ENCODE peak calls at places on chromosome 4, in four cellular contexts. N is lower lobe of right lung; W is naive thymus-derived CD4-positive, alpha-beta T cell; S is pancreas. M is an unnamed sample.
A peak's percentile ranks its signal among the peaks of the same experiment; 100 is the strongest.

GRCh38 chr4:26463386-26463785 is 26.9 kb downstream of the CCKAR start:
- DNase-seq in S (no peak), W (no peak), N (no peak), M (no peak)

GRCh38 chr4:2672700-2673099 is 83.4 kb downstream of the TNIP2 start:
- DNase-seq in N (no peak), W (no peak), S (no peak), M (no peak)

GRCh38 chr4:59818656-59819055 is 1381.5 kb upstream of the ADGRL3 start:
- DNase-seq in N (no peak), W (peak; percentile 3), S (no peak), M (no peak)

GRCh38 chr4:143402776-143403550 is 66.3 kb downstream of the GAB1 start:
- DNase-seq in N (no peak), S (no peak), W (no peak), M (no peak)

GRCh38 chr4:34202154-34202553 is 2042.2 kb downstream of the ARAP2 start:
- DNase-seq in N (no peak), W (no peak), S (no peak), M (no peak)

GRCh38 chr4:183469327-183469726 is 24.9 kb downstream of the CDKN2AIP start:
- DNase-seq in S (no peak), N (no peak), W (no peak), M (no peak)

GRCh38 chr4:123699823-123700822 is 303.5 kb downstream of the SPRY1 start:
- DNase-seq in N (no peak), W (no peak), S (no peak), M (no peak)

GRCh38 chr4:3073158-3074077 is 920 bp downstream of the HTT-AS start:
- DNase-seq in S (peak; percentile 80), W (peak; percentile 4), N (peak; percentile 56), M (no peak)

GRCh38 chr4:7295917-7296660 is 103.8 kb downstream of the SORCS2 start:
- DNase-seq in W (no peak), S (no peak), N (no peak), M (no peak)

GRCh38 chr4:76558391-76559235 is 123.6 kb downstream of the SHROOM3 start:
- DNase-seq in W (no peak), S (no peak), N (no peak), M (no peak)

GRCh38 chr4:128450326-128451120 is 162.9 kb upstream of the PGRMC2 start:
- DNase-seq in S (no peak), N (no peak), W (no peak), M (no peak)

GRCh38 chr4:102281171-102281842 is 64.0 kb downstream of the SLC39A8 start:
- DNase-seq in S (no peak), N (no peak), W (no peak), M (no peak)

GRCh38 chr4:79341893-79342653 is 16.2 kb upstream of the NAA11 start:
- DNase-seq in N (no peak), S (no peak), W (no peak), M (no peak)

GRCh38 chr4:164616961-164617360 is 137.0 kb upstream of the SMIM31 start:
- DNase-seq in W (no peak), S (no peak), N (no peak), M (no peak)

GRCh38 chr4:8528713-8529112 is 51.5 kb upstream of the GPR78 start:
- DNase-seq in S (no peak), N (no peak), W (no peak), M (no peak)

GRCh38 chr4:151797131-151797530 is 36.3 kb upstream of the GATB start:
- DNase-seq in N (no peak), S (no peak), W (no peak), M (no peak)

GRCh38 chr4:77035153-77035552 is 40.6 kb downstream of the CCNI start:
- DNase-seq in S (no peak), W (no peak), N (no peak), M (no peak)

GRCh38 chr4:62531731-62532130 is 1331.6 kb downstream of the ADGRL3 start:
- DNase-seq in N (no peak), W (no peak), S (no peak), M (no peak)

GRCh38 chr4:86970447-86971354 is 35.9 kb downstream of the AFF1 start:
- DNase-seq in N (no peak), S (no peak), W (no peak), M (no peak)

GRCh38 chr4:124980276-124980752 is 267.8 kb upstream of the ANKRD50 start:
- DNase-seq in W (no peak), N (no peak), S (no peak), M (no peak)

GRCh38 chr4:5371415-5372190 is 320.3 kb downstream of the STK32B start:
- DNase-seq in S (no peak), N (no peak), W (no peak), M (no peak)

GRCh38 chr4:78426972-78427371 is 124.6 kb upstream of the ANXA3 start:
- DNase-seq in S (no peak), W (no peak), N (no peak), M (no peak)

GRCh38 chr4:186878203-186878800 is 154.6 kb upstream of the FAT1 start:
- DNase-seq in S (no peak), N (no peak), W (no peak), M (no peak)

GRCh38 chr4:89285735-89286134 is 21.9 kb downstream of the GPRIN3 start:
- DNase-seq in N (no peak), S (no peak), W (no peak), M (no peak)

GRCh38 chr4:164531336-164531735 is 222.6 kb upstream of the SMIM31 start:
- DNase-seq in W (no peak), N (no peak), S (no peak), M (no peak)

GRCh38 chr4:14513471-14513870 is 488.8 kb upstream of the CPEB2 start:
- DNase-seq in S (no peak), W (no peak), N (no peak), M (no peak)

GRCh38 chr4:151692443-151692782 is 68.4 kb downstream of the GATB start:
- DNase-seq in N (no peak), S (no peak), W (no peak), M (no peak)

GRCh38 chr4:31365006-31365690 is 645.0 kb downstream of the PCDH7 start:
- DNase-seq in N (no peak), S (no peak), W (no peak), M (no peak)

GRCh38 chr4:186715077-186715476 is 8.6 kb downstream of the FAT1 start:
- DNase-seq in W (no peak), N (no peak), S (no peak), M (no peak)

GRCh38 chr4:76012388-76012801 is 5.1 kb upstream of the CXCL9 start:
- DNase-seq in S (no peak), N (no peak), W (no peak), M (no peak)

GRCh38 chr4:160038560-160038959 is 935.7 kb downstream of the RAPGEF2 start:
- DNase-seq in N (no peak), S (no peak), W (no peak), M (no peak)

GRCh38 chr4:6548882-6549230 is 26.1 kb upstream of the MAN2B2 start:
- DNase-seq in W (no peak), N (no peak), S (no peak), M (no peak)

GRCh38 chr4:8548731-8549351 is 31.4 kb upstream of the GPR78 start:
- DNase-seq in N (no peak), S (no peak), W (no peak), M (no peak)

GRCh38 chr4:13170131-13170530 is 314.0 kb downstream of the RAB28 start:
- DNase-seq in N (no peak), S (no peak), W (no peak), M (no peak)

GRCh38 chr4:99677161-99677560 is 19.5 kb upstream of the C4orf54 start:
- DNase-seq in W (no peak), S (no peak), N (no peak), M (no peak)

GRCh38 chr4:147599764-147600163 is 17.4 kb upstream of the TMEM184C start:
- DNase-seq in W (no peak), S (no peak), N (no peak), M (no peak)

GRCh38 chr4:10034612-10035104 is 13.4 kb upstream of the SLC2A9 start:
- DNase-seq in W (no peak), N (no peak), S (no peak), M (no peak)

GRCh38 chr4:97374526-97374925 is 768.8 kb downstream of the STPG2 start:
- DNase-seq in N (no peak), W (no peak), S (no peak), M (no peak)
- H3K9me3 ChIP-seq in N (no peaks in the 10 kb centered on the region), W (no peaks in the 10 kb centered on the region), S (no peaks in the 10 kb centered on the region), M (no peaks in the 10 kb centered on the region)

DNA sequence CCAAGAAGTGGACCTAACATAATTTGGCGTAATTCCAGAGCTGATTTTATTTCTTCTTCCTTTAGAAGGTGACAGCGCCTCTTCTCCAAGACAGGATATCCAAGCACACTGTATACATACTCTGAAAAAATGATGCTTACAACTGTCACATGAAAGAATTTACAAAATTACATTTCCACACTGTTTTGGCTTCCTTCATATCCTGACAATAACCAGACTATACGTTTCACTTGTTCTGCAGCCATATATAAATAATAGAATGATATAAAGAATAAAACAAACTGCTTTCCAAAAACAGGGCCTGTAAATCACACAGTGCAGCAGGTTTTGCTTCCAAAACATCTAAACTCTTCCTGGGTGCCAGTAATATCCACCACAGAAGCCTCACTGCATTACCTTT is 141.6 kb downstream of the FBXO8 start:
- DNase-seq in W (no peak), N (no peak), S (no peak), M (no peak)
- H3K4me3 ChIP-seq in W (no peak overlapping the region), N (no peak overlapping the region), S (no peak overlapping the region), M (no peak overlapping the region)

DNA sequence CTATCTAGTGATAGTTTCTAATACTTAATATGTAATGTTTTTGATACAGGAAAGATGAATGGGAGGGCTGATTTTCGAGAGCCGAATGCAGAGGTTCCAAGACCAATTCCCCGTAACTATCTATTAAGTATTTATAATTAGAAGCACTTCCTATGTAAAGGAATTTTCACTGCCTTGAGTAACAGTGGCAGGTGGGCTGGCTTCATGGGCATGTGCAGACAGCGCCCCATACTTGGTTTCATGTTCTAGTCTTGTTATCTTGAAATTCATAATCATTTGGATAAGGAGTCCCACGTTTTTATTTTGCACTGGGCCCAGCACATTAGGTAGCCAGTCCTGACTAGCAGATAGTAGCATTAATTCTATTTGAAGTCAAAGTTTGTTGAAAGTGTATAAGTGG is 1.7 kb downstream of the OCIAD1 start:
- DNase-seq in N (no peak), S (no peak), W (no peak), M (no peak)
- H3K27ac ChIP-seq in N (no peak overlapping the region), S (no peak overlapping the region), W (no peak overlapping the region), M (no peak overlapping the region)

GRCh38 chr4:821181-821591 is 4.7 kb downstream of the CPLX1 start:
- DNase-seq in S (peak; percentile 45), N (no peak), W (no peak), M (no peak)
- H3K9me3 ChIP-seq in S (no peaks in the 10 kb centered on the region), N (no peaks in the 10 kb centered on the region), W (no peaks in the 10 kb centered on the region), M (no peaks in the 10 kb centered on the region)

GRCh38 chr4:95050980-95051688 is 293.4 kb downstream of the BMPR1B start:
- DNase-seq in S (peak; percentile 10), W (no peak), N (no peak), M (no peak)
- H3K4me3 ChIP-seq in S (no peak overlapping the region), W (no peak overlapping the region), N (no peak overlapping the region), M (no peak overlapping the region)

GRCh38 chr4:74108457-74109115 is 9.6 kb upstream of the CXCL2 start:
- DNase-seq in W (no peak), S (no peak), N (no peak), M (no peak)

GRCh38 chr4:74111576-74111975 is 12.6 kb upstream of the CXCL2 start:
- DNase-seq in S (no peak), N (no peak), W (no peak), M (no peak)

GRCh38 chr4:74109894-74110605 is 11.1 kb upstream of the CXCL2 start:
- DNase-seq in N (no peak), W (no peak), S (no peak), M (no peak)

GRCh38 chr4:74110670-74111069 is 11.7 kb upstream of the CXCL2 start:
- DNase-seq in S (no peak), W (no peak), N (no peak), M (no peak)

GRCh38 chr4:74109116-74109791 is 10.3 kb upstream of the CXCL2 start:
- DNase-seq in W (no peak), N (peak; percentile 62), S (no peak), M (no peak)
- H3K27ac ChIP-seq in W (no peak overlapping the region), N (peak overlapping the region; percentile 76), S (peak overlapping the region; percentile 32), M (no peak overlapping the region)

M was measured in effector memory CD4-positive, alpha-beta T cell.